ENCODE peak calls at places on chromosomes 1 and 21, in nine cellular contexts. One of them, this sample, is unnamed.
A peak's percentile ranks its signal among the peaks of the same experiment; 100 is the strongest.

GRCh38 chr1:220812308-220812707 is 25.6 kb downstream of the MTARC1 start:
- DNase-seq in uterus: no peak
- DNase-seq in iris pigment epithelial cell: no peak
- DNase-seq in activated naive CD4-positive, alpha-beta T cell: no peak
- DNase-seq in stimulated activated naive CD4-positive, alpha-beta T cell: no peak
- DNase-seq in cardiac septum: no peak
- DNase-seq in progenitor cell of endocrine pancreas: no peak
- DNase-seq in endothelial cell: no peak
- DNase-seq in effector memory CD4-positive, alpha-beta T cell: no peak
- DNase-seq in this sample: no peak

GRCh38 chr1:114235956-114236355 is 82.3 kb upstream of the SYT6 start:
- DNase-seq in uterus: no peak
- DNase-seq in iris pigment epithelial cell: no peak
- DNase-seq in activated naive CD4-positive, alpha-beta T cell: no peak
- DNase-seq in stimulated activated naive CD4-positive, alpha-beta T cell: no peak
- DNase-seq in cardiac septum: no peak
- DNase-seq in progenitor cell of endocrine pancreas: no peak
- DNase-seq in endothelial cell: no peak
- DNase-seq in effector memory CD4-positive, alpha-beta T cell: no peak
- DNase-seq in this sample: no peak

GRCh38 chr1:55685560-55685959 is 470.4 kb upstream of the USP24 start:
- DNase-seq in uterus: no peak
- DNase-seq in iris pigment epithelial cell: no peak
- DNase-seq in activated naive CD4-positive, alpha-beta T cell: no peak
- DNase-seq in stimulated activated naive CD4-positive, alpha-beta T cell: no peak
- DNase-seq in cardiac septum: no peak
- DNase-seq in progenitor cell of endocrine pancreas: no peak
- DNase-seq in endothelial cell: no peak
- DNase-seq in effector memory CD4-positive, alpha-beta T cell: no peak
- DNase-seq in this sample: no peak

GRCh38 chr1:16386454-16387113 is 19.5 kb downstream of the SZRD1 start:
- DNase-seq in uterus: no peak
- DNase-seq in iris pigment epithelial cell: peak; percentile 77
- DNase-seq in activated naive CD4-positive, alpha-beta T cell: no peak
- DNase-seq in stimulated activated naive CD4-positive, alpha-beta T cell: no peak
- DNase-seq in cardiac septum: no peak
- DNase-seq in progenitor cell of endocrine pancreas: no peak
- DNase-seq in endothelial cell: no peak
- DNase-seq in effector memory CD4-positive, alpha-beta T cell: no peak
- DNase-seq in this sample: no peak

GRCh38 chr1:229675396-229675795 is 49.3 kb downstream of the URB2 start:
- DNase-seq in uterus: no peak
- DNase-seq in iris pigment epithelial cell: peak; percentile 15
- DNase-seq in activated naive CD4-positive, alpha-beta T cell: no peak
- DNase-seq in stimulated activated naive CD4-positive, alpha-beta T cell: no peak
- DNase-seq in cardiac septum: no peak
- DNase-seq in progenitor cell of endocrine pancreas: no peak
- DNase-seq in endothelial cell: no peak
- DNase-seq in effector memory CD4-positive, alpha-beta T cell: no peak
- DNase-seq in this sample: no peak

GRCh38 chr1:40976952-40977690 is 2.4 kb upstream of the CTPS1 start:
- DNase-seq in uterus: no peak
- DNase-seq in iris pigment epithelial cell: peak; percentile 84
- DNase-seq in activated naive CD4-positive, alpha-beta T cell: no peak
- DNase-seq in stimulated activated naive CD4-positive, alpha-beta T cell: peak; percentile 3
- DNase-seq in cardiac septum: no peak
- DNase-seq in progenitor cell of endocrine pancreas: no peak
- DNase-seq in endothelial cell: no peak
- DNase-seq in effector memory CD4-positive, alpha-beta T cell: no peak
- DNase-seq in this sample: no peak

GRCh38 chr1:197470330-197470729 is 202.3 kb downstream of the CRB1 start:
- DNase-seq in uterus: no peak
- DNase-seq in iris pigment epithelial cell: no peak
- DNase-seq in activated naive CD4-positive, alpha-beta T cell: no peak
- DNase-seq in stimulated activated naive CD4-positive, alpha-beta T cell: no peak
- DNase-seq in cardiac septum: no peak
- DNase-seq in progenitor cell of endocrine pancreas: no peak
- DNase-seq in endothelial cell: no peak
- DNase-seq in effector memory CD4-positive, alpha-beta T cell: no peak
- DNase-seq in this sample: no peak

GRCh38 chr21:26188422-26188821 is 17.9 kb upstream of the APP start:
- DNase-seq in uterus: no peak
- DNase-seq in iris pigment epithelial cell: no peak
- DNase-seq in activated naive CD4-positive, alpha-beta T cell: no peak
- DNase-seq in stimulated activated naive CD4-positive, alpha-beta T cell: no peak
- DNase-seq in cardiac septum: no peak
- DNase-seq in progenitor cell of endocrine pancreas: no peak
- DNase-seq in endothelial cell: no peak
- DNase-seq in effector memory CD4-positive, alpha-beta T cell: no peak
- DNase-seq in this sample: no peak

GRCh38 chr1:81689531-81689941 is 111.2 kb upstream of the ADGRL2 start:
- DNase-seq in uterus: no peak
- DNase-seq in iris pigment epithelial cell: peak; percentile 91
- DNase-seq in activated naive CD4-positive, alpha-beta T cell: no peak
- DNase-seq in stimulated activated naive CD4-positive, alpha-beta T cell: no peak
- DNase-seq in cardiac septum: no peak
- DNase-seq in progenitor cell of endocrine pancreas: no peak
- DNase-seq in endothelial cell: no peak
- DNase-seq in effector memory CD4-positive, alpha-beta T cell: no peak
- DNase-seq in this sample: no peak

GRCh38 chr1:40802078-40803075 is 18.8 kb downstream of the KCNQ4 start:
- DNase-seq in uterus: peak; percentile 89
- DNase-seq in iris pigment epithelial cell: peak; percentile 82
- DNase-seq in activated naive CD4-positive, alpha-beta T cell: peak; percentile 82
- DNase-seq in stimulated activated naive CD4-positive, alpha-beta T cell: peak; percentile 89
- DNase-seq in cardiac septum: peak; percentile 90
- DNase-seq in progenitor cell of endocrine pancreas: peak; percentile 50
- DNase-seq in endothelial cell: peak; percentile 85
- DNase-seq in effector memory CD4-positive, alpha-beta T cell: peak; percentile 83
- DNase-seq in this sample: peak; percentile 83

GRCh38 chr1:46134660-46135331 is 2.4 kb upstream of the PIK3R3 start:
- DNase-seq in uterus: no peak
- DNase-seq in iris pigment epithelial cell: peak; percentile 97
- DNase-seq in activated naive CD4-positive, alpha-beta T cell: no peak
- DNase-seq in stimulated activated naive CD4-positive, alpha-beta T cell: no peak
- DNase-seq in cardiac septum: no peak
- DNase-seq in progenitor cell of endocrine pancreas: no peak
- DNase-seq in endothelial cell: no peak
- DNase-seq in effector memory CD4-positive, alpha-beta T cell: no peak
- DNase-seq in this sample: no peak

GRCh38 chr1:169108897-169109560 is 2.5 kb downstream of the ATP1B1 start:
- DNase-seq in uterus: no peak
- DNase-seq in iris pigment epithelial cell: no peak
- DNase-seq in activated naive CD4-positive, alpha-beta T cell: no peak
- DNase-seq in stimulated activated naive CD4-positive, alpha-beta T cell: no peak
- DNase-seq in cardiac septum: no peak
- DNase-seq in progenitor cell of endocrine pancreas: no peak
- DNase-seq in endothelial cell: no peak
- DNase-seq in effector memory CD4-positive, alpha-beta T cell: no peak
- DNase-seq in this sample: no peak

GRCh38 chr21:33368124-33368523 is 35.1 kb upstream of the IFNGR2 start:
- DNase-seq in uterus: no peak
- DNase-seq in iris pigment epithelial cell: no peak
- DNase-seq in activated naive CD4-positive, alpha-beta T cell: no peak
- DNase-seq in stimulated activated naive CD4-positive, alpha-beta T cell: no peak
- DNase-seq in cardiac septum: no peak
- DNase-seq in progenitor cell of endocrine pancreas: no peak
- DNase-seq in endothelial cell: no peak
- DNase-seq in effector memory CD4-positive, alpha-beta T cell: no peak
- DNase-seq in this sample: no peak

GRCh38 chr1:67479146-67479891 is 49.1 kb upstream of the SERBP1 start:
- DNase-seq in uterus: peak; percentile 77
- DNase-seq in iris pigment epithelial cell: no peak
- DNase-seq in activated naive CD4-positive, alpha-beta T cell: no peak
- DNase-seq in stimulated activated naive CD4-positive, alpha-beta T cell: no peak
- DNase-seq in cardiac septum: no peak
- DNase-seq in progenitor cell of endocrine pancreas: no peak
- DNase-seq in endothelial cell: no peak
- DNase-seq in effector memory CD4-positive, alpha-beta T cell: no peak
- DNase-seq in this sample: no peak

GRCh38 chr1:221117133-221117532 is 237.9 kb downstream of the HLX start:
- DNase-seq in uterus: no peak
- DNase-seq in iris pigment epithelial cell: no peak
- DNase-seq in activated naive CD4-positive, alpha-beta T cell: no peak
- DNase-seq in stimulated activated naive CD4-positive, alpha-beta T cell: no peak
- DNase-seq in cardiac septum: no peak
- DNase-seq in progenitor cell of endocrine pancreas: no peak
- DNase-seq in endothelial cell: no peak
- DNase-seq in effector memory CD4-positive, alpha-beta T cell: no peak
- DNase-seq in this sample: no peak

GRCh38 chr1:153678519-153679336 is at the start of gene NPR1:
- DNase-seq in uterus: peak; percentile 69
- DNase-seq in iris pigment epithelial cell: no peak
- DNase-seq in activated naive CD4-positive, alpha-beta T cell: no peak
- DNase-seq in stimulated activated naive CD4-positive, alpha-beta T cell: peak; percentile 40
- DNase-seq in cardiac septum: peak; percentile 84
- DNase-seq in progenitor cell of endocrine pancreas: no peak
- DNase-seq in endothelial cell: peak; percentile 49
- DNase-seq in effector memory CD4-positive, alpha-beta T cell: no peak
- DNase-seq in this sample: no peak

GRCh38 chr21:33947451-33948095 is 32.0 kb upstream of the ATP5PO start:
- DNase-seq in uterus: peak; percentile 93
- DNase-seq in iris pigment epithelial cell: peak; percentile 98
- DNase-seq in activated naive CD4-positive, alpha-beta T cell: peak; percentile 65
- DNase-seq in stimulated activated naive CD4-positive, alpha-beta T cell: peak; percentile 84
- DNase-seq in cardiac septum: no peak
- DNase-seq in progenitor cell of endocrine pancreas: peak; percentile 22
- DNase-seq in endothelial cell: peak; percentile 47
- DNase-seq in effector memory CD4-positive, alpha-beta T cell: peak; percentile 80
- DNase-seq in this sample: peak; percentile 86

GRCh38 chr1:53893999-53894636 is at the start of gene DIO1:
- DNase-seq in uterus: no peak
- DNase-seq in iris pigment epithelial cell: no peak
- DNase-seq in activated naive CD4-positive, alpha-beta T cell: no peak
- DNase-seq in stimulated activated naive CD4-positive, alpha-beta T cell: no peak
- DNase-seq in cardiac septum: no peak
- DNase-seq in progenitor cell of endocrine pancreas: no peak
- DNase-seq in endothelial cell: no peak
- DNase-seq in effector memory CD4-positive, alpha-beta T cell: no peak
- DNase-seq in this sample: no peak

GRCh38 chr1:227192163-227192562 is 126.1 kb downstream of the CDC42BPA start:
- DNase-seq in uterus: peak; percentile 17
- DNase-seq in iris pigment epithelial cell: peak; percentile 95
- DNase-seq in activated naive CD4-positive, alpha-beta T cell: no peak
- DNase-seq in stimulated activated naive CD4-positive, alpha-beta T cell: no peak
- DNase-seq in cardiac septum: no peak
- DNase-seq in progenitor cell of endocrine pancreas: no peak
- DNase-seq in endothelial cell: no peak
- DNase-seq in effector memory CD4-positive, alpha-beta T cell: no peak
- DNase-seq in this sample: no peak

GRCh38 chr1:179021873-179022272 is 3.8 kb upstream of the FAM20B start:
- DNase-seq in uterus: no peak
- DNase-seq in iris pigment epithelial cell: peak; percentile 36
- DNase-seq in activated naive CD4-positive, alpha-beta T cell: no peak
- DNase-seq in stimulated activated naive CD4-positive, alpha-beta T cell: no peak
- DNase-seq in cardiac septum: no peak
- DNase-seq in progenitor cell of endocrine pancreas: no peak
- DNase-seq in endothelial cell: no peak
- DNase-seq in effector memory CD4-positive, alpha-beta T cell: no peak
- DNase-seq in this sample: no peak

GRCh38 chr1:222817529-222817928 is 2.7 kb downstream of the DISP1 start:
- DNase-seq in uterus: peak; percentile 36
- DNase-seq in iris pigment epithelial cell: peak; percentile 94
- DNase-seq in activated naive CD4-positive, alpha-beta T cell: no peak
- DNase-seq in stimulated activated naive CD4-positive, alpha-beta T cell: no peak
- DNase-seq in cardiac septum: no peak
- DNase-seq in progenitor cell of endocrine pancreas: no peak
- DNase-seq in endothelial cell: no peak
- DNase-seq in effector memory CD4-positive, alpha-beta T cell: no peak
- DNase-seq in this sample: no peak

GRCh38 chr1:61504840-61505239 is 220.1 kb downstream of the TM2D1 start:
- DNase-seq in uterus: no peak
- DNase-seq in iris pigment epithelial cell: peak; percentile 64
- DNase-seq in activated naive CD4-positive, alpha-beta T cell: no peak
- DNase-seq in stimulated activated naive CD4-positive, alpha-beta T cell: no peak
- DNase-seq in cardiac septum: no peak
- DNase-seq in progenitor cell of endocrine pancreas: no peak
- DNase-seq in endothelial cell: no peak
- DNase-seq in effector memory CD4-positive, alpha-beta T cell: no peak
- DNase-seq in this sample: no peak

GRCh38 chr1:220485131-220485530 is 42.8 kb upstream of the MARK1 start:
- DNase-seq in uterus: no peak
- DNase-seq in iris pigment epithelial cell: no peak
- DNase-seq in activated naive CD4-positive, alpha-beta T cell: no peak
- DNase-seq in stimulated activated naive CD4-positive, alpha-beta T cell: no peak
- DNase-seq in cardiac septum: no peak
- DNase-seq in progenitor cell of endocrine pancreas: no peak
- DNase-seq in endothelial cell: no peak
- DNase-seq in effector memory CD4-positive, alpha-beta T cell: no peak
- DNase-seq in this sample: no peak

GRCh38 chr1:92470216-92470615 is 16.5 kb downstream of the GFI1 start:
- DNase-seq in uterus: no peak
- DNase-seq in iris pigment epithelial cell: no peak
- DNase-seq in activated naive CD4-positive, alpha-beta T cell: no peak
- DNase-seq in stimulated activated naive CD4-positive, alpha-beta T cell: no peak
- DNase-seq in cardiac septum: no peak
- DNase-seq in progenitor cell of endocrine pancreas: no peak
- DNase-seq in endothelial cell: no peak
- DNase-seq in effector memory CD4-positive, alpha-beta T cell: no peak
- DNase-seq in this sample: no peak

GRCh38 chr1:234271243-234271606 is 102.0 kb upstream of the COA6 start:
- DNase-seq in uterus: no peak
- DNase-seq in iris pigment epithelial cell: no peak
- DNase-seq in activated naive CD4-positive, alpha-beta T cell: no peak
- DNase-seq in stimulated activated naive CD4-positive, alpha-beta T cell: no peak
- DNase-seq in cardiac septum: no peak
- DNase-seq in progenitor cell of endocrine pancreas: no peak
- DNase-seq in endothelial cell: no peak
- DNase-seq in effector memory CD4-positive, alpha-beta T cell: no peak
- DNase-seq in this sample: no peak